ENCODE peak calls at places on chromosomes 12 and 14, in ten cellular contexts. One of them, this sample, is unnamed.

GRCh38 chr14:51783765-51784164 is 76.6 kb upstream of the GNG2 start:
- DNase-seq in Karpas-422: no peak
- DNase-seq in SJCRH30: no peak
- DNase-seq in OCI-LY7: no peak
- DNase-seq in activated CD8-positive, alpha-beta memory T cell treated with anti-CD3 and anti-CD28 coated beads, Interleukin-2, amount 50 U/mL, for 48 hours: no peak
- DNase-seq in H54: no peak
- DNase-seq in amygdala: no peak
- DNase-seq in GM23248: peak
- DNase-seq in Kasumi-1: no peak
- DNase-seq in mesenteric fat pad: no peak
- DNase-seq in this sample: peak

GRCh38 chr12:76259071-76259470 is 89.1 kb downstream of the BBS10 start:
- DNase-seq in Karpas-422: no peak
- DNase-seq in SJCRH30: no peak
- DNase-seq in OCI-LY7: no peak
- DNase-seq in activated CD8-positive, alpha-beta memory T cell treated with anti-CD3 and anti-CD28 coated beads, Interleukin-2, amount 50 U/mL, for 48 hours: no peak
- DNase-seq in H54: no peak
- DNase-seq in amygdala: no peak
- DNase-seq in GM23248: peak
- DNase-seq in Kasumi-1: no peak
- DNase-seq in mesenteric fat pad: no peak
- DNase-seq in this sample: peak

GRCh38 chr12:93266-94005 is 26.9 kb downstream of the IQSEC3 start:
- DNase-seq in Karpas-422: peak
- DNase-seq in SJCRH30: no peak
- DNase-seq in OCI-LY7: peak
- DNase-seq in activated CD8-positive, alpha-beta memory T cell treated with anti-CD3 and anti-CD28 coated beads, Interleukin-2, amount 50 U/mL, for 48 hours: no peak
- DNase-seq in H54: no peak
- DNase-seq in amygdala: no peak
- DNase-seq in GM23248: no peak
- DNase-seq in Kasumi-1: no peak
- DNase-seq in mesenteric fat pad: peak
- DNase-seq in this sample: no peak

GRCh38 chr12:34597548-34598351 is 575.5 kb downstream of the ALG10 start:
- DNase-seq in Karpas-422: no peak
- DNase-seq in SJCRH30: no peak
- DNase-seq in OCI-LY7: no peak
- DNase-seq in activated CD8-positive, alpha-beta memory T cell treated with anti-CD3 and anti-CD28 coated beads, Interleukin-2, amount 50 U/mL, for 48 hours: no peak
- DNase-seq in H54: no peak
- DNase-seq in amygdala: no peak
- DNase-seq in GM23248: no peak
- DNase-seq in Kasumi-1: no peak
- DNase-seq in mesenteric fat pad: peak
- DNase-seq in this sample: no peak

GRCh38 chr12:57236224-57236924 is 6.9 kb downstream of the SHMT2 start:
- DNase-seq in Karpas-422: peak
- DNase-seq in SJCRH30: peak
- DNase-seq in OCI-LY7: no peak
- DNase-seq in activated CD8-positive, alpha-beta memory T cell treated with anti-CD3 and anti-CD28 coated beads, Interleukin-2, amount 50 U/mL, for 48 hours: peak
- DNase-seq in H54: no peak
- DNase-seq in amygdala: no peak
- DNase-seq in GM23248: peak
- DNase-seq in Kasumi-1: no peak
- DNase-seq in mesenteric fat pad: no peak
- DNase-seq in this sample: no peak

GRCh38 chr14:62082779-62083178 is 320.6 kb downstream of the SNAPC1 start:
- DNase-seq in Karpas-422: no peak
- DNase-seq in SJCRH30: no peak
- DNase-seq in OCI-LY7: no peak
- DNase-seq in activated CD8-positive, alpha-beta memory T cell treated with anti-CD3 and anti-CD28 coated beads, Interleukin-2, amount 50 U/mL, for 48 hours: no peak
- DNase-seq in H54: no peak
- DNase-seq in amygdala: no peak
- DNase-seq in GM23248: no peak
- DNase-seq in Kasumi-1: no peak
- DNase-seq in mesenteric fat pad: no peak
- DNase-seq in this sample: no peak

GRCh38 chr14:37592288-37593274 is 2.5 kb downstream of the FOXA1 start:
- DNase-seq in Karpas-422: no peak
- DNase-seq in SJCRH30: no peak
- DNase-seq in OCI-LY7: no peak
- DNase-seq in activated CD8-positive, alpha-beta memory T cell treated with anti-CD3 and anti-CD28 coated beads, Interleukin-2, amount 50 U/mL, for 48 hours: no peak
- DNase-seq in H54: no peak
- DNase-seq in amygdala: no peak
- DNase-seq in GM23248: no peak
- DNase-seq in Kasumi-1: no peak
- DNase-seq in mesenteric fat pad: no peak
- DNase-seq in this sample: no peak

GRCh38 chr14:79011091-79011919 is 841.1 kb downstream of the NRXN3 start:
- DNase-seq in Karpas-422: peak
- DNase-seq in SJCRH30: no peak
- DNase-seq in OCI-LY7: peak
- DNase-seq in activated CD8-positive, alpha-beta memory T cell treated with anti-CD3 and anti-CD28 coated beads, Interleukin-2, amount 50 U/mL, for 48 hours: no peak
- DNase-seq in H54: peak
- DNase-seq in amygdala: no peak
- DNase-seq in GM23248: peak
- DNase-seq in Kasumi-1: peak
- DNase-seq in mesenteric fat pad: no peak
- DNase-seq in this sample: peak

GRCh38 chr12:54036620-54037359 is 3.9 kb downstream of the HOXC5 start:
- DNase-seq in Karpas-422: no peak
- DNase-seq in SJCRH30: peak
- DNase-seq in OCI-LY7: peak
- DNase-seq in activated CD8-positive, alpha-beta memory T cell treated with anti-CD3 and anti-CD28 coated beads, Interleukin-2, amount 50 U/mL, for 48 hours: no peak
- DNase-seq in H54: peak
- DNase-seq in amygdala: no peak
- DNase-seq in GM23248: peak
- DNase-seq in Kasumi-1: no peak
- DNase-seq in mesenteric fat pad: no peak
- DNase-seq in this sample: no peak

GRCh38 chr12:58530421-58531067 is 389.8 kb downstream of the LRIG3 start:
- DNase-seq in Karpas-422: no peak
- DNase-seq in SJCRH30: no peak
- DNase-seq in OCI-LY7: no peak
- DNase-seq in activated CD8-positive, alpha-beta memory T cell treated with anti-CD3 and anti-CD28 coated beads, Interleukin-2, amount 50 U/mL, for 48 hours: no peak
- DNase-seq in H54: no peak
- DNase-seq in amygdala: no peak
- DNase-seq in GM23248: peak
- DNase-seq in Kasumi-1: no peak
- DNase-seq in mesenteric fat pad: no peak
- DNase-seq in this sample: peak

GRCh38 chr14:78443834-78444233 is 273.7 kb downstream of the NRXN3 start:
- DNase-seq in Karpas-422: no peak
- DNase-seq in SJCRH30: no peak
- DNase-seq in OCI-LY7: no peak
- DNase-seq in activated CD8-positive, alpha-beta memory T cell treated with anti-CD3 and anti-CD28 coated beads, Interleukin-2, amount 50 U/mL, for 48 hours: no peak
- DNase-seq in H54: no peak
- DNase-seq in amygdala: no peak
- DNase-seq in GM23248: no peak
- DNase-seq in Kasumi-1: no peak
- DNase-seq in mesenteric fat pad: no peak
- DNase-seq in this sample: no peak

GRCh38 chr12:83256581-83256980 is 569.9 kb downstream of the TMTC2 start:
- DNase-seq in Karpas-422: no peak
- DNase-seq in SJCRH30: no peak
- DNase-seq in OCI-LY7: no peak
- DNase-seq in activated CD8-positive, alpha-beta memory T cell treated with anti-CD3 and anti-CD28 coated beads, Interleukin-2, amount 50 U/mL, for 48 hours: no peak
- DNase-seq in H54: no peak
- DNase-seq in amygdala: no peak
- DNase-seq in GM23248: no peak
- DNase-seq in Kasumi-1: no peak
- DNase-seq in mesenteric fat pad: no peak
- DNase-seq in this sample: no peak

GRCh38 chr12:29039013-29039412 is 110.1 kb upstream of the FAR2 start:
- DNase-seq in Karpas-422: no peak
- DNase-seq in SJCRH30: no peak
- DNase-seq in OCI-LY7: no peak
- DNase-seq in activated CD8-positive, alpha-beta memory T cell treated with anti-CD3 and anti-CD28 coated beads, Interleukin-2, amount 50 U/mL, for 48 hours: no peak
- DNase-seq in H54: no peak
- DNase-seq in amygdala: no peak
- DNase-seq in GM23248: peak
- DNase-seq in Kasumi-1: no peak
- DNase-seq in mesenteric fat pad: no peak
- DNase-seq in this sample: peak

This sample was measured in adipocyte.